ENCODE peak calls at places on chromosome 1, in eight cellular contexts. H is AG09309; T is dorsolateral prefrontal cortex; A is T-helper 1 cell; N is astrocyte of the spinal cord; Y is stimulated activated CD4-positive, alpha-beta T cell treated with anti-CD3 and anti-CD28 coated beads, Interleukin-15, amount 100 ng/mL, for 1 hour; Q is adrenal gland; X is stimulated activated CD8-positive, alpha-beta memory T cell treated with anti-CD3 and anti-CD28 coated beads, Interleukin-4, amount 100 ng/mL, for 1 hour. O is an unnamed sample.

GRCh38 chr1:169879034-169879835 is 14.5 kb downstream of the SCYL3 start:
- DNase-seq in N (no peak), X (no peak), A (no peak), Q (no peak), H (no peak), T (no peak), Y (no peak), O (no peak)

GRCh38 chr1:26993237-26994019 is at the start of gene TRNP1:
- DNase-seq in N (peak), Y (peak), Q (peak), T (peak), X (peak), A (peak), H (no peak), O (no peak)

GRCh38 chr1:215523128-215523861 is 43.8 kb upstream of the KCTD3 start:
- DNase-seq in Y (no peak), N (peak), T (no peak), H (no peak), A (no peak), X (no peak), Q (no peak), O (no peak)

GRCh38 chr1:244337839-244338238 is 113.9 kb downstream of the ADSS2 start:
- DNase-seq in H (no peak), N (no peak), X (no peak), T (no peak), Y (no peak), Q (no peak), A (no peak), O (no peak)

GRCh38 chr1:24737368-24738117 is 7.7 kb upstream of the CLIC4 start:
- DNase-seq in H (no peak), A (no peak), N (no peak), Q (no peak), Y (no peak), T (no peak), X (no peak), O (no peak)

GRCh38 chr1:157270705-157271274 is 132.6 kb upstream of the ETV3 start:
- DNase-seq in X (no peak), A (no peak), Q (no peak), Y (no peak), T (no peak), H (no peak), N (no peak), O (no peak)

GRCh38 chr1:161486806-161487482 is 18.3 kb upstream of the FCGR2A start:
- DNase-seq in A (peak), Q (no peak), X (peak), N (peak), Y (no peak), H (peak), T (no peak), O (no peak)

GRCh38 chr1:172499636-172500141 is 33.3 kb upstream of the SUCO start:
- DNase-seq in H (no peak), X (no peak), A (no peak), Y (no peak), Q (peak), T (no peak), N (no peak), O (no peak)

GRCh38 chr1:244155661-244156060 is 104.6 kb downstream of the ZBTB18 start:
- DNase-seq in X (no peak), Y (no peak), N (no peak), Q (no peak), H (no peak), T (no peak), A (no peak), O (no peak)

O was measured in ascending aorta.